ENCODE peak calls at places on chromosomes 12 and 14, in four cellular contexts. C, Y, R and I are unnamed samples.

GRCh38 chr12:42691991-42692557 is 102.5 kb upstream of the PRICKLE1 start:
- DNase-seq in C (no peak), Y (no peak), R (no peak), I (no peak)

GRCh38 chr12:120940799-120941198 is 36.6 kb upstream of the SPPL3 start:
- DNase-seq in C (no peak), Y (peak), R (no peak), I (no peak)

GRCh38 chr14:101406921-101407320 is 154.4 kb upstream of the DIO3 start:
- DNase-seq in C (no peak), Y (no peak), R (no peak), I (no peak)

GRCh38 chr12:131353826-131354225 is 357.1 kb upstream of the SFSWAP start:
- DNase-seq in C (peak), Y (no peak), R (no peak), I (no peak)

GRCh38 chr14:96091149-96091693 is 52.1 kb downstream of the C14orf132 start:
- DNase-seq in C (no peak), Y (no peak), R (no peak), I (no peak)

GRCh38 chr12:102023343-102023930 is 38.4 kb downstream of the WASHC3 start:
- DNase-seq in C (no peak), Y (peak), R (no peak), I (peak)

GRCh38 chr12:129169928-129170327 is 316.6 kb downstream of the GLT1D1 start:
- DNase-seq in C (no peak), Y (no peak), R (no peak), I (no peak)

GRCh38 chr12:97713972-97714588 is 251.5 kb downstream of the RMST start:
- DNase-seq in C (no peak), Y (no peak), R (no peak), I (no peak)

GRCh38 chr14:53055003-53055402 is 98.1 kb downstream of the DDHD1 start:
- DNase-seq in C (no peak), Y (peak), R (no peak), I (peak)

GRCh38 chr12:100995201-100995600 is 200.6 kb downstream of the ANO4 start:
- DNase-seq in C (no peak), Y (peak), R (no peak), I (peak)

GRCh38 chr12:4938900-4939299 is 29.2 kb downstream of the KCNA1 start:
- DNase-seq in C (no peak), Y (no peak), R (no peak), I (no peak)

GRCh38 chr12:57592551-57593165 is 1.7 kb downstream of the PIP4K2C start:
- DNase-seq in C (no peak), Y (peak), R (no peak), I (no peak)

GRCh38 chr12:8943565-8944186 is 5.8 kb downstream of the M6PR start:
- DNase-seq in C (no peak), Y (no peak), R (no peak), I (no peak)

GRCh38 chr12:100157427-100157821 is 14.8 kb upstream of the BLTP3B start:
- DNase-seq in C (no peak), Y (no peak), R (no peak), I (no peak)

GRCh38 chr12:108582509-108582908 is 15.4 kb downstream of the TMEM119 start:
- DNase-seq in C (no peak), Y (no peak), R (no peak), I (no peak)

GRCh38 chr14:56002316-56002715 is 115.9 kb upstream of the PELI2 start:
- DNase-seq in C (no peak), Y (peak), R (no peak), I (peak)

GRCh38 chr14:91575469-91576208 is 65.5 kb upstream of the PPP4R3A start:
- DNase-seq in C (peak), Y (no peak), R (no peak), I (no peak)

GRCh38 chr12:599756-600155 is 63.5 kb downstream of the NINJ2 start:
- DNase-seq in C (no peak), Y (no peak), R (no peak), I (no peak)

GRCh38 chr12:3305464-3305863 is 185.5 kb upstream of the PRMT8 start:
- DNase-seq in C (no peak), Y (no peak), R (no peak), I (no peak)

DNA sequence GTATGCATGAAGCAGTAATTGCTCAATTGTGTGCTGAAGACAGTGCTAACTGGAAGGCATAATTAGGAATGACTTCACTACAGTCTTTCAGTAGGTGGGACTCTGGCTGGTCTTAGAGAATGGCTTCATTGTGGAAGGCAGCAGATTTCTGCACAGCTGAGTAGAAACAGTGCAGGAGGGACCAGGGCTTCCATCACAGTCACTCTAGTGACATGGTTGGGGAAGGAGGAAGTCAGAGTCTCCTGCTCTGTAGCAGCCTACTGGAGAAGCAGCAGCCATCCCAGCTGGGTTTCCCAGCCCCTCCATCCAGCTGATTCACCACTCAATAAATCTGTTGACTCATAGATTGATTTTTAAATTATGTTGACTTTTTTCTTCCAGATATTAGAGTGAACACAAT is 80.6 kb upstream of the DBX2 start:
- DNase-seq in C (no peak), Y (no peak), R (no peak), I (no peak)
- H4K5ac ChIP-seq in C (no peak), Y (no peak), R (no peak), I (no peak)

GRCh38 chr12:116657921-116658495 is 79.9 kb downstream of the SPRING1 start:
- DNase-seq in C (no peak), Y (no peak), R (no peak), I (no peak)
- H4K5ac ChIP-seq in C (no peak), Y (no peak), R (no peak), I (no peak)

DNA sequence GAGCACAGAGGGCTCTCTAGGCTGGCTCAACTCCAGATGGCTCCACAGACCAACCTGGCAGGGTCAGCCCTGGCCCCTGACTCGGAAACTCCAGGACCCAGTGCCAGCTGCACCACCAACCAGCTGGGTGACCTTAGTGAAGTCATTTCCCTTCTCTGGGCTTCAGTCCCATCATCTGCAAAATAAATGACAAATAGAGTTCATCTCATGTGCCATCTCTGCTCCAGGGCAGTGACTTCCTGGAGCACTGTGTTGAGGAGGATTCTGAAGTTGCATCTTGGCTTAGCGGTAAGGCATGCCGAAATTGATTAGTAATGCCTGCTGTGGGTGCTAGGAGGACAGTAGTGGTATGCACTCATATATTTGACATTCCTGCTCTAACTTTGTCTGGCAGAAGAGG is 31.5 kb downstream of the DTX1 start:
- DNase-seq in C (no peak), Y (no peak), R (no peak), I (peak)
- H4K5ac ChIP-seq in C (no peak), Y (no peak), R (no peak), I (no peak)

GRCh38 chr12:125202421-125202820 is 137.2 kb downstream of the AACS start:
- DNase-seq in C (no peak), Y (no peak), R (no peak), I (no peak)
- H4K5ac ChIP-seq in C (no peak), Y (no peak), R (no peak), I (no peak)